ENCODE peak calls at places on chromosome 20, in eight cellular contexts. One of them, this sample, is unnamed.
A peak's percentile ranks its signal among the peaks of the same experiment; 100 is the strongest.

GRCh38 chr20:2899243-2899642 is 26.0 kb downstream of the PTPRA start:
- DNase-seq in endothelial cell: no peak
- DNase-seq in neural progenitor cell: no peak
- DNase-seq in NCI-H2081: no peak
- DNase-seq in activated T-helper 1 cell treated with anti-CD3 and anti-CD28 coated beads, Interleukin-2, amount 50 U/mL, for 16 hours: no peak
- DNase-seq in ovary: no peak
- DNase-seq in dorsolateral prefrontal cortex: no peak
- DNase-seq in A172: no peak
- DNase-seq in this sample: no peak

GRCh38 chr20:15061955-15062354 is 724.5 kb upstream of the FLRT3 start:
- DNase-seq in endothelial cell: no peak
- DNase-seq in NCI-H2081: no peak
- DNase-seq in dorsolateral prefrontal cortex: no peak
- DNase-seq in activated T-helper 1 cell treated with anti-CD3 and anti-CD28 coated beads, Interleukin-2, amount 50 U/mL, for 16 hours: no peak
- DNase-seq in ovary: no peak
- DNase-seq in A172: no peak
- DNase-seq in neural progenitor cell: peak; percentile 9
- DNase-seq in this sample: no peak

GRCh38 chr20:47380481-47380880 is 24.0 kb upstream of the ZMYND8 start:
- DNase-seq in NCI-H2081: no peak
- DNase-seq in endothelial cell: no peak
- DNase-seq in activated T-helper 1 cell treated with anti-CD3 and anti-CD28 coated beads, Interleukin-2, amount 50 U/mL, for 16 hours: no peak
- DNase-seq in A172: no peak
- DNase-seq in dorsolateral prefrontal cortex: no peak
- DNase-seq in neural progenitor cell: no peak
- DNase-seq in ovary: no peak
- DNase-seq in this sample: no peak

GRCh38 chr20:942611-943010 is 26.5 kb upstream of the ANGPT4 start:
- DNase-seq in NCI-H2081: no peak
- DNase-seq in neural progenitor cell: no peak
- DNase-seq in ovary: no peak
- DNase-seq in A172: no peak
- DNase-seq in activated T-helper 1 cell treated with anti-CD3 and anti-CD28 coated beads, Interleukin-2, amount 50 U/mL, for 16 hours: no peak
- DNase-seq in dorsolateral prefrontal cortex: no peak
- DNase-seq in endothelial cell: no peak
- DNase-seq in this sample: no peak

GRCh38 chr20:16803965-16804792 is 56.0 kb downstream of the OTOR start:
- DNase-seq in A172: peak; percentile 32
- DNase-seq in ovary: peak; percentile 46
- DNase-seq in NCI-H2081: peak; percentile 64
- DNase-seq in activated T-helper 1 cell treated with anti-CD3 and anti-CD28 coated beads, Interleukin-2, amount 50 U/mL, for 16 hours: no peak
- DNase-seq in neural progenitor cell: peak; percentile 82
- DNase-seq in dorsolateral prefrontal cortex: peak; percentile 58
- DNase-seq in endothelial cell: peak; percentile 80
- DNase-seq in this sample: peak; percentile 43

GRCh38 chr20:62025394-62025793 is 40.3 kb downstream of the TAF4 start:
- DNase-seq in endothelial cell: no peak
- DNase-seq in dorsolateral prefrontal cortex: no peak
- DNase-seq in A172: no peak
- DNase-seq in ovary: peak; percentile 21
- DNase-seq in NCI-H2081: no peak
- DNase-seq in activated T-helper 1 cell treated with anti-CD3 and anti-CD28 coated beads, Interleukin-2, amount 50 U/mL, for 16 hours: no peak
- DNase-seq in neural progenitor cell: no peak
- DNase-seq in this sample: no peak

GRCh38 chr20:62142252-62143117 is 709 bp downstream of the PSMA7 start:
- DNase-seq in ovary: peak; percentile 54
- DNase-seq in neural progenitor cell: peak; percentile 61
- DNase-seq in NCI-H2081: no peak
- DNase-seq in dorsolateral prefrontal cortex: peak; percentile 35
- DNase-seq in activated T-helper 1 cell treated with anti-CD3 and anti-CD28 coated beads, Interleukin-2, amount 50 U/mL, for 16 hours: no peak
- DNase-seq in endothelial cell: peak; percentile 35
- DNase-seq in A172: no peak
- DNase-seq in this sample: no peak

GRCh38 chr20:48596499-48596898 is 231.3 kb downstream of the PREX1 start:
- DNase-seq in endothelial cell: no peak
- DNase-seq in ovary: no peak
- DNase-seq in A172: no peak
- DNase-seq in dorsolateral prefrontal cortex: no peak
- DNase-seq in activated T-helper 1 cell treated with anti-CD3 and anti-CD28 coated beads, Interleukin-2, amount 50 U/mL, for 16 hours: no peak
- DNase-seq in NCI-H2081: no peak
- DNase-seq in neural progenitor cell: no peak
- DNase-seq in this sample: peak; percentile 7

GRCh38 chr20:58906894-58907293 is 54.4 kb downstream of the GNAS start:
- DNase-seq in dorsolateral prefrontal cortex: no peak
- DNase-seq in NCI-H2081: no peak
- DNase-seq in ovary: no peak
- DNase-seq in neural progenitor cell: no peak
- DNase-seq in endothelial cell: no peak
- DNase-seq in A172: peak; percentile 67
- DNase-seq in activated T-helper 1 cell treated with anti-CD3 and anti-CD28 coated beads, Interleukin-2, amount 50 U/mL, for 16 hours: no peak
- DNase-seq in this sample: no peak

GRCh38 chr20:3751664-3752385 is 15.7 kb downstream of the ADISSP start:
- DNase-seq in NCI-H2081: no peak
- DNase-seq in neural progenitor cell: peak; percentile 87
- DNase-seq in dorsolateral prefrontal cortex: no peak
- DNase-seq in A172: no peak
- DNase-seq in endothelial cell: no peak
- DNase-seq in ovary: no peak
- DNase-seq in activated T-helper 1 cell treated with anti-CD3 and anti-CD28 coated beads, Interleukin-2, amount 50 U/mL, for 16 hours: no peak
- DNase-seq in this sample: peak; percentile 87

GRCh38 chr20:7775072-7775471 is 165.2 kb downstream of the HAO1 start:
- DNase-seq in dorsolateral prefrontal cortex: no peak
- DNase-seq in neural progenitor cell: no peak
- DNase-seq in endothelial cell: no peak
- DNase-seq in activated T-helper 1 cell treated with anti-CD3 and anti-CD28 coated beads, Interleukin-2, amount 50 U/mL, for 16 hours: no peak
- DNase-seq in A172: no peak
- DNase-seq in ovary: no peak
- DNase-seq in NCI-H2081: no peak
- DNase-seq in this sample: no peak

GRCh38 chr20:3760980-3761379 is 6.6 kb downstream of the ADISSP start:
- DNase-seq in NCI-H2081: no peak
- DNase-seq in activated T-helper 1 cell treated with anti-CD3 and anti-CD28 coated beads, Interleukin-2, amount 50 U/mL, for 16 hours: no peak
- DNase-seq in dorsolateral prefrontal cortex: no peak
- DNase-seq in A172: no peak
- DNase-seq in neural progenitor cell: peak; percentile 63
- DNase-seq in ovary: no peak
- DNase-seq in endothelial cell: no peak
- DNase-seq in this sample: no peak

GRCh38 chr20:956330-956951 is 40.3 kb upstream of the ANGPT4 start:
- DNase-seq in NCI-H2081: peak; percentile 45
- DNase-seq in A172: peak; percentile 60
- DNase-seq in neural progenitor cell: peak; percentile 91
- DNase-seq in endothelial cell: peak; percentile 73
- DNase-seq in ovary: peak; percentile 66
- DNase-seq in dorsolateral prefrontal cortex: peak; percentile 57
- DNase-seq in activated T-helper 1 cell treated with anti-CD3 and anti-CD28 coated beads, Interleukin-2, amount 50 U/mL, for 16 hours: peak; percentile 61
- DNase-seq in this sample: peak; percentile 65